ENCODE peak calls at places on chromosome 13, in ten cellular contexts. I is heart right ventricle; A is left ventricle myocardium inferior; F is brain microvascular endothelial cell; M is Caco-2; Z is SK-N-SH; U is thoracic aorta; C is IMR-90; R is CD8-positive, alpha-beta T cell; K is RWPE2. E is an unnamed sample.

GRCh38 chr13:91409661-91410060 is 11.2 kb downstream of the GPC5 start:
- DNase-seq in Z (no peak), A (no peak), U (no peak), C (no peak), K (no peak), R (no peak), M (no peak), F (no peak), I (no peak), E (no peak)

GRCh38 chr13:95814494-95814893 is 137.6 kb downstream of the DNAJC3 start:
- DNase-seq in C (no peak), A (no peak), F (no peak), R (no peak), Z (no peak), M (no peak), K (no peak), I (no peak), U (no peak), E (no peak)

GRCh38 chr13:84607614-84608013 is 725.3 kb upstream of the SLITRK1 start:
- DNase-seq in F (peak; percentile 56), C (peak; percentile 75), I (no peak), Z (no peak), A (no peak), M (no peak), K (no peak), U (peak; percentile 6), R (no peak), E (no peak)

GRCh38 chr13:114107686-114108081 is 24.7 kb downstream of the RASA3 start:
- DNase-seq in U (no peak), M (no peak), R (no peak), C (peak; percentile 91), K (no peak), Z (peak; percentile 41), F (peak; percentile 58), A (peak; percentile 60), I (peak; percentile 67), E (peak; percentile 8)

GRCh38 chr13:51988988-51989618 is 22.1 kb downstream of the ATP7B start:
- DNase-seq in K (no peak), F (no peak), M (no peak), C (no peak), U (no peak), R (no peak), Z (no peak), I (no peak), A (no peak), E (no peak)

GRCh38 chr13:67152123-67152522 is 78.0 kb downstream of the PCDH9 start:
- DNase-seq in K (no peak), F (no peak), U (no peak), I (no peak), A (no peak), M (no peak), Z (peak; percentile 41), C (no peak), R (no peak), E (peak; percentile 37)

GRCh38 chr13:83272076-83272475 is 610.2 kb downstream of the SLITRK1 start:
- DNase-seq in A (no peak), R (no peak), M (no peak), F (no peak), K (no peak), U (no peak), Z (no peak), I (no peak), C (no peak), E (no peak)

GRCh38 chr13:40470665-40471064 is 195.8 kb downstream of the FOXO1 start:
- DNase-seq in Z (no peak), C (no peak), F (no peak), A (no peak), R (no peak), U (peak; percentile 25), M (no peak), K (no peak), I (no peak), E (no peak)

GRCh38 chr13:110915874-110916670 is 1.2 kb upstream of the ANKRD10 start:
- DNase-seq in U (no peak), R (no peak), C (peak; percentile 64), A (no peak), F (no peak), Z (no peak), I (no peak), K (no peak), M (no peak), E (no peak)

GRCh38 chr13:31409678-31410356 is 210.0 kb downstream of the B3GLCT start:
- DNase-seq in Z (no peak), U (no peak), I (no peak), K (no peak), A (no peak), M (no peak), C (no peak), F (no peak), R (no peak), E (no peak)

GRCh38 chr13:94433055-94433947 is 46.2 kb downstream of the DCT start:
- DNase-seq in K (no peak), F (no peak), I (peak; percentile 19), Z (no peak), M (peak; percentile 79), A (no peak), U (no peak), R (no peak), C (no peak), E (no peak)

GRCh38 chr13:66048888-66049287 is 1181.2 kb downstream of the PCDH9 start:
- DNase-seq in F (no peak), I (no peak), M (no peak), C (peak; percentile 27), U (no peak), K (no peak), Z (no peak), R (no peak), A (no peak), E (no peak)
- H3K36me3 ChIP-seq in F (no peaks in the 10 kb centered on the region), I (no peaks in the 10 kb centered on the region), M (no peaks in the 10 kb centered on the region), C (no peaks in the 10 kb centered on the region), U (no peaks in the 10 kb centered on the region), K (no peaks in the 10 kb centered on the region), Z (no peaks in the 10 kb centered on the region), R (no peaks in the 10 kb centered on the region), A (no peaks in the 10 kb centered on the region), E (no peaks in the 10 kb centered on the region)

GRCh38 chr13:27161423-27161822 is 10.2 kb downstream of the USP12 start:
- DNase-seq in C (no peak), M (no peak), A (no peak), Z (no peak), K (no peak), U (no peak), F (no peak), R (no peak), I (no peak), E (no peak)
- TF ChIP-seq CTCF in C (no peak), M (no peak), A (no peak), Z (no peak), K (no peak), U (no peak), F (no peak), R (no peak), I (no peak), E (no peak)

GRCh38 chr13:105920375-105920774 is 615.1 kb downstream of the EFNB2 start:
- DNase-seq in F (peak; percentile 90), A (no peak), R (no peak), U (no peak), Z (no peak), M (no peak), I (no peak), K (no peak), C (peak; percentile 87), E (no peak)

GRCh38 chr13:105918842-105919741 is 616.4 kb downstream of the EFNB2 start:
- DNase-seq in M (peak; percentile 80), U (no peak), R (no peak), Z (peak; percentile 71), F (peak; percentile 89), K (peak; percentile 77), I (no peak), C (peak; percentile 82), A (no peak), E (peak; percentile 76)

GRCh38 chr13:105915451-105915850 is 620.0 kb downstream of the EFNB2 start:
- DNase-seq in I (no peak), C (no peak), K (no peak), Z (no peak), U (no peak), M (no peak), F (no peak), R (no peak), A (no peak), E (no peak)

DNA sequence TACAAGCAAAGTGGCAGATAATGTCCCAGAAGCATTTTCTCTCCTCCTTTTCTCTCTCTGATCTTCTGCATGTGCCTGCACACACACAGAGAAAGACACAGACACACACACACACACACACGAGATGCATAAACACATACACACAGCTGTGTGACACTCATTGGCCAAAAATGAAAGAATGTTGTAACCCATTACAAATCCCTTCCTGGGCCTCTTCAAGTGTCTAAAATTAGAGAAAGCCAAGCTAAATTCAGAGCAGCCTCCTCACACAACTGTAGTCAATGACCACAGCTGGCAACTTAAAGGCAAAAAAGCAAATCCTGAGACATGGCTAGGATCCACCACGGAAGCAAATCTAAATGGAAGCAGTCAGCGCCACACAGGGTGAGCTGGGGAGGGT is 620.8 kb downstream of the EFNB2 start:
- DNase-seq in A (no peak), F (peak; percentile 70), K (no peak), U (no peak), I (no peak), C (peak; percentile 95), R (no peak), Z (no peak), M (no peak), E (no peak)
- H3K4me3 ChIP-seq in A (no peak overlapping the region), F (no peak overlapping the region), K (no peak overlapping the region), U (no peak overlapping the region), I (no peak overlapping the region), C (no peak overlapping the region), R (no peak overlapping the region), Z (no peak overlapping the region), M (no peak overlapping the region), E (no peak overlapping the region)

GRCh38 chr13:30079501-30079900 is 227.8 kb downstream of the KATNAL1 start:
- DNase-seq in Z (no peak), C (no peak), A (no peak), U (no peak), K (no peak), R (no peak), I (no peak), F (no peak), M (no peak), E (no peak)

GRCh38 chr13:30078059-30078458 is 227.6 kb upstream of the UBL3 start:
- DNase-seq in Z (no peak), F (no peak), C (no peak), U (no peak), R (no peak), A (no peak), I (no peak), M (no peak), K (no peak), E (no peak)

GRCh38 chr13:30082391-30082790 is 225.0 kb downstream of the KATNAL1 start:
- DNase-seq in K (no peak), R (no peak), Z (no peak), F (no peak), C (no peak), U (no peak), M (no peak), A (no peak), I (no peak), E (no peak)

GRCh38 chr13:30077338-30077737 is 226.9 kb upstream of the UBL3 start:
- DNase-seq in R (no peak), F (no peak), M (no peak), Z (no peak), K (no peak), C (no peak), U (no peak), I (no peak), A (no peak), E (no peak)

DNA sequence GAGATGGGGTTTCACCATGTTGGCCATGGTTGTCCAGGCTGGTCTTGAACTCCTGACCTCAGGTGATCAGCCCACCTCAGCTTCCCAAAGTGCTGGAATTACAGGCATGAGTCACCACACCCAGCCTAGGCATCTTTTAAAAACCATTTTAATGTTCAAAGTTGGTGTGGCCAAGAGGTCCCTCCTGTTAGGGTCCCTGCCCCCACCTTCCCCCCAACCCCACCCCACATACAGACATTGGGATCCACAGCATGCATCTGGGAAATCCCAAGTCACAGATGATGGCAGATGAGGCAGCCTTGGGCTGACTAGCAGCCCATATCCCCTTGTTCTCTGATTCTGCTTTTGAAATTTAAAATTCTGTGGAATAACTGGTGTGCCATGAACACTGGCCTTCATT is 226.0 kb downstream of the KATNAL1 start:
- DNase-seq in A (no peak), M (no peak), I (no peak), K (no peak), F (no peak), Z (no peak), U (no peak), C (no peak), R (no peak), E (no peak)
- H3K36me3 ChIP-seq in A (no peaks in the 10 kb centered on the region), M (no peaks in the 10 kb centered on the region), I (no peaks in the 10 kb centered on the region), K (no peaks in the 10 kb centered on the region), F (no peaks in the 10 kb centered on the region), Z (no peaks in the 10 kb centered on the region), U (no peaks in the 10 kb centered on the region), C (no peaks in the 10 kb centered on the region), R (no peaks in the 10 kb centered on the region), E (no peaks in the 10 kb centered on the region)

E was measured in BE2C.